ENCODE peak calls at places on chromosomes 11 and 22, in seven cellular contexts. T is ovary; U is OCI-LY7; H is cardiac muscle cell; C is mesendoderm; G is naive thymus-derived CD4-positive, alpha-beta T cell; F is heart left ventricle. P is an unnamed sample.

GRCh38 chr22:37967637-37968451 is 14.3 kb downstream of the POLR2F start:
- DNase-seq in T (no peak), U (no peak), H (no peak), C (no peak), G (no peak), F (no peak), P (no peak)

GRCh38 chr11:40797981-40798380 is 661.5 kb downstream of the LRRC4C start:
- DNase-seq in T (no peak), U (no peak), H (no peak), C (no peak), G (no peak), F (no peak), P (no peak)

GRCh38 chr22:25127274-25127673 is 72.4 kb upstream of the CRYBB3 start:
- DNase-seq in T (no peak), U (no peak), H (no peak), C (peak; percentile 30), G (no peak), F (no peak), P (no peak)

GRCh38 chr11:6418958-6419611 is at the start of gene APBB1:
- DNase-seq in T (peak; percentile 83), U (peak; percentile 81), H (peak; percentile 60), C (peak; percentile 66), G (peak; percentile 80), F (peak; percentile 65), P (peak; percentile 57)

GRCh38 chr11:2587976-2588748 is 111.6 kb downstream of the KCNQ1OT1 start:
- DNase-seq in T (peak; percentile 12), U (no peak), H (no peak), C (no peak), G (no peak), F (peak; percentile 19), P (peak; percentile 45)

GRCh38 chr11:29629281-29629680 is 387.5 kb downstream of the KCNA4 start:
- DNase-seq in T (no peak), U (no peak), H (peak; percentile 4), C (peak; percentile 23), G (no peak), F (no peak), P (no peak)

GRCh38 chr11:100004541-100004940 is 682.5 kb upstream of the ARHGAP42 start:
- DNase-seq in T (no peak), U (no peak), H (peak; percentile 66), C (no peak), G (no peak), F (no peak), P (no peak)

GRCh38 chr11:64969209-64969608 is 2.7 kb downstream of the MAJIN start:
- DNase-seq in T (no peak), U (no peak), H (peak; percentile 11), C (no peak), G (no peak), F (no peak), P (no peak)

GRCh38 chr11:130629039-130629438 is 180.6 kb downstream of the ADAMTS15 start:
- DNase-seq in T (no peak), U (no peak), H (no peak), C (no peak), G (no peak), F (no peak), P (no peak)

GRCh38 chr11:71542856-71543743 is 5.1 kb upstream of the KRTAP5-9 start:
- DNase-seq in T (no peak), U (no peak), H (peak; percentile 4), C (no peak), G (no peak), F (no peak), P (no peak)

GRCh38 chr11:36425593-36426206 is 84.4 kb downstream of the TRAF6 start:
- DNase-seq in T (no peak), U (no peak), H (no peak), C (no peak), G (no peak), F (no peak), P (no peak)

GRCh38 chr11:12303431-12304149 is 73.8 kb upstream of the PARVA start:
- DNase-seq in T (no peak), U (no peak), H (no peak), C (no peak), G (no peak), F (no peak), P (no peak)

GRCh38 chr11:17861036-17861755 is 126.6 kb downstream of the KCNC1 start:
- DNase-seq in T (no peak), U (no peak), H (no peak), C (no peak), G (no peak), F (no peak), P (no peak)

GRCh38 chr11:17867346-17867745 is 132.8 kb downstream of the KCNC1 start:
- DNase-seq in T (no peak), U (no peak), H (no peak), C (no peak), G (no peak), F (no peak), P (no peak)

GRCh38 chr11:17859552-17859951 is 125.0 kb downstream of the KCNC1 start:
- DNase-seq in T (no peak), U (no peak), H (no peak), C (no peak), G (no peak), F (no peak), P (no peak)

GRCh38 chr11:17865765-17866428 is 131.3 kb downstream of the KCNC1 start:
- DNase-seq in T (no peak), U (no peak), H (no peak), C (no peak), G (no peak), F (no peak), P (no peak)

DNA sequence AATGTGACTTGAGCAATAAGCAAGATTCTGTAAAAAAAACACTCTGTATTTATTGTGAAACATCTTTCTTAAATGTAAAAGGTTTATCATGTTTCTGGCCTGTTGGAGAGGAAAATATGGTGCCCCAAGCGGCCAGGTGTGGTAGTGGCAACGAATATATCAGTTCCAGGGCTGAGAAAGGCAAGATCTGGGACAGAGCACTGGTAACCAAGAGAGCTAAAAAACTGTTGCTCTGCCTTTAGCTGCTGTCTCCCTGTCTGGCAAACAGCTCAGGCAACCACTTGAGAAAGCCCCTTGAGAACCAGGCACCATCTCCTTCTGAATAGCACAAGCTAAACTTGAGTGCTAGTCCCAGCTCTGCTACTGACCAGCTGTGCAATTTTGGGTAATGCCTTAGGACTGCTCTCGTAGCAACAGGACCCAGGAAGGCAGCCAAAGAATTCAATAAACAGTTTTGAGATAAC is 129.9 kb downstream of the KCNC1 start:
- DNase-seq in T (no peak), U (peak; percentile 35), H (no peak), C (peak; percentile 54), G (no peak), F (no peak), P (no peak)
- H3K36me3 ChIP-seq in T (no peaks in the 10 kb centered on the region), U (no peaks in the 10 kb centered on the region), H (no peaks in the 10 kb centered on the region), C (no peaks in the 10 kb centered on the region), G (peaks cover 7% of the 10 kb centered on the region), F (no peaks in the 10 kb centered on the region), P (no peaks in the 10 kb centered on the region)

GRCh38 chr22:20431520-20432237 is 5.9 kb downstream of the SCARF2 start:
- DNase-seq in T (peak; percentile 23), U (no peak), H (no peak), C (peak; percentile 58), G (no peak), F (no peak), P (no peak)

GRCh38 chr22:20429254-20430100 is 8.1 kb downstream of the SCARF2 start:
- DNase-seq in T (peak; percentile 22), U (peak; percentile 65), H (no peak), C (peak; percentile 77), G (peak; percentile 74), F (no peak), P (no peak)

GRCh38 chr22:20430641-20431519 is 6.7 kb downstream of the SCARF2 start:
- DNase-seq in T (peak; percentile 31), U (no peak), H (no peak), C (peak; percentile 85), G (peak; percentile 56), F (no peak), P (peak; percentile 67)

GRCh38 chr22:20428496-20429253 is 8.9 kb downstream of the SCARF2 start:
- DNase-seq in T (peak; percentile 12), U (no peak), H (no peak), C (no peak), G (no peak), F (no peak), P (no peak)

DNA sequence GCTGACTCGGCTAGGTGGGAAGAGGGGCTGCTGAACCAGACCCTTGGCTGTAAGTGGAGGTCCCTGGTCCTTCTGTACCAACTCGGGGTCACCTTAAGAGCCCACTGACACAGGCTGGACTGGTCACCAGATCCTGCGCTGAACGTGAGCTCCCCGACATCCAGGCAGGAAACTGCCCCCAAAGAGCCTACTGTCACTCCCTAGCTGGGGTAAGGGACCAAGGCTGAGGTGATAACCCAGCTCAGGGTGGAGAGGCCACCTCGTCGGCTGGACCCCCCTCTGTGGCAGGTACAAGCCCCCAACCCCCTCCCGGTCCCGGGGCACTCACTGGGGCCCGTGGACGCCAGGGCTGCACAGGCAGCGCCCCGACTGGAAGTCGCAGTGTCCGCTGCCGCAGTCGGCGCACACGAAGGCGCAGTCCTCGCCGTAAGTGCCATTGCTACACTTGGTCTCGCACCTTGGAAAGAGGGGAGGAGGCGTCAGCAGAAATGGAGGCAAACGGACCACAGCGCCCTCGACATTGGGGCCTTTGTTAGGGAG is 7.5 kb downstream of the SCARF2 start:
- DNase-seq in T (no peak), U (no peak), H (no peak), C (peak; percentile 43), G (no peak), F (no peak), P (no peak)
- H3K4me3 ChIP-seq in T (no peak overlapping the region), U (no peak overlapping the region), H (no peak overlapping the region), C (no peak overlapping the region), G (peak overlapping the region; percentile 79), F (no peak overlapping the region), P (peak overlapping the region; percentile 2)

DNA sequence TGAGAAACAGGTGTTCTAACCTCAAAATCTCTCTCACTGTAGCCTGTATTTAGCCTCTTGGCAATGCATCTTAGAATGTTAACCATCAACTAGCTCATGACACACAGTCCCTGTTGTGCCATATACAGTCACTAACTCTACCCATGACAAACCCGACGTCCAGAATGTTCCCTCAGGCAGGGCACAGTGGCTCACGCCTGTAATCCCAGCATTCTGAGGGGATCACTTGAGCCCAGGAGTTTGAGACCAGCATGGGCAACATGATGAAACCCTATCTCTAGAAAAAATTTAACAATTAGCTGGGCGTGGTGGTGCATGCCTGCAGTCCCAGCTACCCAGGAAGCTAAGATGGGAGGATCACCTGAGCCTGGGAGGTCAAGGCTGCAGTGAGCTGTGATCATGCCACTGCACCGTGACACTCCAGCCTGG is 18.2 kb upstream of the CCDC34 start:
- DNase-seq in T (no peak), U (no peak), H (no peak), C (no peak), G (no peak), F (no peak), P (peak; percentile 83)
- H3K36me3 ChIP-seq in T (no peaks in the 10 kb centered on the region), U (no peaks in the 10 kb centered on the region), H (peaks cover 47% of the 10 kb centered on the region), C (no peaks in the 10 kb centered on the region), G (no peaks in the 10 kb centered on the region), F (peaks cover 49% of the 10 kb centered on the region), P (no peaks in the 10 kb centered on the region)

DNA sequence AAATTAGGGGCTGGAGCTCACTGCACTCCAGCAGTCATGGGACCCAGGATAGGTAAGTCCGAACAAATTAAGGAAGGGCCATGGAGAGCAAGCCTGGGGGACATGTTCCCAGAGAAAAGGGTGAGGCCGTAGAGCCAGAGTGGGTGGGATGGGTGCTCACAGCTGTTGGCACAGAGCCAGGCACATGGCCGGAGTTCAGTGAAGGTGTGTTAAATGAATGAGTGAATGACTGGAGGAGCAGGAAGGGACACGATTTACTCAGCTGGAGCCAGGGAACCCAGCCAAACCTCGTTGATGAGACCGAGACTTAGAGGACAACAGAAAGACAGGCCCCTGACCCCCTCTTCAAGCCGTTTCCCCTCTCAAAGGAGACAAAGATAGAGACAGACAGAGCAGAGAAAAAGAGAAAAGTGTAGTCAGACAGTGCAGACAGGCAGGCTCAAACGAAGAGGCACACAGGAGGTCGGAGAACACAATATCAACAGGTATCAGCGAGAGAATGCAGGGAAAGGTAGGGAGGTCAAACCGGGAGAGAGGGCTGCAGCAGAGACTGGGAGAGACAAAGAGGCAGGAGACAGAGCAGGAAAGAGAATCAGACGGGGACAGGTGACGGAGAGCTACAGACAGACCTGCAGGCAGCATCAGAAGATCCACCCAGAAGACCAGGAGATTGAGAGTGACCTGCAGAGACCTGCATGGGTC is 590 bp downstream of the SLCO2B1 start:
- DNase-seq in T (no peak), U (no peak), H (no peak), C (no peak), G (no peak), F (no peak), P (no peak)
- H3K4me3 ChIP-seq in T (peak overlapping the region; percentile 9), U (no peak overlapping the region), H (no peak overlapping the region), C (no peak overlapping the region), G (no peak overlapping the region), F (peak overlapping the region; percentile 59), P (peak overlapping the region; percentile 32)